ENCODE peak calls at places on chromosome 18, in four cellular contexts. K, W, U and E are unnamed samples.

GRCh38 chr18:8549254-8549653 is 60.0 kb upstream of the RAB12 start:
- DNase-seq in W (no peak), U (no peak), K (no peak), E (no peak)

GRCh38 chr18:74598350-74599001 is 806 bp downstream of the ZNF407 start:
- DNase-seq in W (peak), U (peak), K (peak), E (peak)

GRCh38 chr18:72762505-72763122 is 105.2 kb downstream of the NETO1 start:
- DNase-seq in W (peak), K (no peak), U (peak), E (no peak)

GRCh38 chr18:45006934-45007333 is 326.2 kb downstream of the SETBP1 start:
- DNase-seq in U (no peak), K (no peak), W (peak), E (no peak)

GRCh38 chr18:2409906-2410305 is 161.4 kb downstream of the METTL4 start:
- DNase-seq in W (no peak), K (no peak), U (no peak), E (no peak)

GRCh38 chr18:34738173-34738894 is 28.2 kb downstream of the DTNA start:
- DNase-seq in U (peak), K (no peak), W (no peak), E (no peak)

GRCh38 chr18:34661464-34662087 is 48.5 kb upstream of the DTNA start:
- DNase-seq in W (peak), U (peak), K (no peak), E (peak)

GRCh38 chr18:58661423-58661822 is 9.8 kb upstream of the MALT1 start:
- DNase-seq in K (peak), U (peak), W (peak), E (no peak)

GRCh38 chr18:8865934-8866333 is 160.6 kb downstream of the MTCL1 start:
- DNase-seq in W (no peak), U (peak), K (no peak), E (no peak)

GRCh38 chr18:1784113-1784512 is 787.2 kb downstream of the METTL4 start:
- DNase-seq in U (peak), K (no peak), W (no peak), E (peak)

GRCh38 chr18:3982541-3982940 is 472.6 kb downstream of the DLGAP1 start:
- DNase-seq in K (no peak), U (no peak), W (peak), E (no peak)

GRCh38 chr18:33699372-33699771 is 121.4 kb downstream of the ASXL3 start:
- DNase-seq in K (no peak), W (no peak), U (no peak), E (no peak)

GRCh38 chr18:58269931-58270330 is 225.9 kb downstream of the NEDD4L start:
- DNase-seq in U (no peak), K (no peak), W (no peak), E (no peak)

GRCh38 chr18:31206787-31207381 is 44.2 kb upstream of the DSC1 start:
- DNase-seq in U (peak), W (peak), K (peak), E (peak)

GRCh38 chr18:10116574-10116973 is 202.8 kb downstream of the VAPA start:
- DNase-seq in K (no peak), U (no peak), W (no peak), E (no peak)

GRCh38 chr18:9614401-9615279 is at the start of gene PPP4R1:
- DNase-seq in K (peak), W (peak), U (peak), E (peak)

GRCh38 chr18:13289501-13290205 is 71.1 kb downstream of the LDLRAD4 start:
- DNase-seq in K (no peak), U (no peak), W (no peak), E (no peak)

GRCh38 chr18:54119524-54120019 is 104.9 kb downstream of the MBD2 start:
- DNase-seq in U (peak), K (peak), W (peak), E (peak)

GRCh38 chr18:76391746-76392145 is 103.3 kb downstream of the ZNF516 start:
- DNase-seq in K (no peak), W (no peak), U (no peak), E (no peak)

GRCh38 chr18:58180738-58181353 is 136.8 kb downstream of the NEDD4L start:
- DNase-seq in U (peak), K (peak), W (peak), E (no peak)

GRCh38 chr18:57497372-57498294 is 62.5 kb downstream of the ONECUT2 start:
- DNase-seq in K (no peak), W (peak), U (no peak), E (no peak)

GRCh38 chr18:5630057-5630765 is 86.4 kb upstream of the EPB41L3 start:
- DNase-seq in K (peak), W (peak), U (peak), E (peak)

GRCh38 chr18:6752200-6752873 is 22.8 kb downstream of the ARHGAP28 start:
- DNase-seq in W (peak), U (peak), K (no peak), E (peak)

GRCh38 chr18:8800445-8800844 is 95.1 kb downstream of the MTCL1 start:
- DNase-seq in W (peak), U (peak), K (no peak), E (peak)

GRCh38 chr18:62939433-62939832 is 224.1 kb downstream of the PHLPP1 start:
- DNase-seq in K (no peak), W (no peak), U (no peak), E (no peak)

GRCh38 chr18:54279477-54280205 is 10.3 kb downstream of the POLI start:
- DNase-seq in K (no peak), W (no peak), U (no peak), E (no peak)

GRCh38 chr18:9103488-9103887 is 989 bp downstream of the NDUFV2 start:
- DNase-seq in W (peak), K (no peak), U (peak), E (no peak)

GRCh38 chr18:14092625-14093361 is 39.4 kb downstream of the ZNF519 start:
- DNase-seq in U (no peak), K (no peak), W (no peak), E (no peak)

GRCh38 chr18:73240899-73241298 is 373.1 kb upstream of the NETO1 start:
- DNase-seq in U (peak), K (no peak), W (no peak), E (no peak)

GRCh38 chr18:74005320-74006110 is 142.1 kb downstream of the FBXO15 start:
- DNase-seq in K (no peak), W (no peak), U (no peak), E (no peak)

GRCh38 chr18:80034852-80035406 is 695 bp downstream of the RBFA start:
- DNase-seq in U (no peak), W (no peak), K (no peak), E (no peak)

GRCh38 chr18:25353080-25353479 is 1.1 kb upstream of the ZNF521 start:
- DNase-seq in U (no peak), K (no peak), W (no peak), E (no peak)

GRCh38 chr18:25109484-25109883 is 242.5 kb downstream of the ZNF521 start:
- DNase-seq in K (no peak), U (no peak), W (peak), E (no peak)

GRCh38 chr18:64987096-64987495 is 763.7 kb upstream of the CDH7 start:
- DNase-seq in U (no peak), K (no peak), W (no peak), E (no peak)

GRCh38 chr18:69936191-69936558 is 11.5 kb downstream of the CD226 start:
- DNase-seq in U (no peak), W (no peak), K (no peak), E (no peak)

GRCh38 chr18:60292186-60292585 is 80.4 kb downstream of the MC4R start:
- DNase-seq in W (no peak), K (no peak), U (no peak), E (no peak)

DNA sequence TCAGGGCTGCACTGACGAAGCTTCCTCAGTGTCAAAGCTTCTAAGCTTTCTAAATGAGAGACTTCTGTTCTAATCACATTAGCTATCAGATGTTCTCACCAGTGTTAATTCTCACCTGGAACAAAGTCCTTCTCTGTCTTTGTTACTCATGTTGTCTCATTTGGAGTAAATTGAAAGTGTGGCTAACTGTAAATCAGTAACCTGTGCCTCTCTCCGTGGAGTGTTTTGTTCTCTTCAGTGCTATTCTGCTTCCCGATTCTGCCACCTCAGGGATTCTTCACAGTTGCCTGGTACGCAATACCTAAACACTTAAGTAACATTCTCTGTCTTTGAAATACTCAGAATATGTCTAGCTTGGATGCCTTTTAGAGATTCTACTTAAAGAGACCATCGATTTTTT is 76.8 kb downstream of the MC4R start:
- DNase-seq in K (no peak), U (peak), W (no peak), E (no peak)
- H4K5ac ChIP-seq in K (no peak), U (no peak), W (no peak), E (no peak)

GRCh38 chr18:37210781-37211180 is 354.8 kb downstream of the CELF4 start:
- DNase-seq in K (no peak), U (peak), W (no peak), E (no peak)
- H4K5ac ChIP-seq in K (no peak), U (no peak), W (no peak), E (no peak)

DNA sequence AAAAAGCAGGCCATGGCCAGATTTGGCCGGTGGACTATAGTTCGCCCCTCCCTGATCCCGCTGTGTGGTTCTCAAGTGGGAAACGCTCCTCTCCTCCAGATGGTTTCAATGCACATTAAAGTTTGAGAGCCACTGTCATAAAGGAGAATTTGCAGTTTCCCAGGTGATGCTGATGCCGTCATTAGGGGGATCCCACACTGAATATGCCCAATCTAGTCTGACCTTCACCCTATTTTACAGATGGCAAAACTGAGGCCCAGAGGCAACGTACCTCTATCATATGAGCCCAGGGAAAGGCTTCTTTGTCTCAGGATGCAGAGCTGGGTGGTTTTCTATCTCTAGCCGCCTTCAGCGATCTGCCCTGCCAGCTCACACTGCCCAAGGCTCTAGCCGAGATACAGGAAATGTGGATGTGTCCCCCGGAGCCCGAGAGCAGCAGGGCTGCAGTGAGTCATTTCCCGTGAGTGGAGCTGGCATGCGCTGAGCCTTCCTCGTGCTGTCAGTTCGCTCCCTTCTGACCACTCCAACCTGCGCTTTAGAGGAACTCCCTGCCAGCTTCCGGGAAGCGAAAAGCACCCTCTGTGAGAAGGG is 116.2 kb downstream of the SMAD7 start:
- DNase-seq in U (peak), W (peak), K (no peak), E (peak)
- H4K5ac ChIP-seq in U (no peak), W (peak), K (no peak), E (no peak)

GRCh38 chr18:12239426-12239825 is 14.7 kb upstream of the CIDEA start:
- DNase-seq in U (no peak), W (peak), K (peak), E (no peak)
- H4K5ac ChIP-seq in U (no peak), W (no peak), K (no peak), E (no peak)

GRCh38 chr18:46829947-46830346 is 73.1 kb upstream of the ST8SIA5 start:
- DNase-seq in K (no peak), W (no peak), U (peak), E (no peak)
- H4K5ac ChIP-seq in K (no peak), W (no peak), U (no peak), E (no peak)

GRCh38 chr18:52310651-52311050 is 29.3 kb upstream of the DCC start:
- DNase-seq in U (peak), K (no peak), W (no peak), E (no peak)
- H4K5ac ChIP-seq in U (no peak), K (no peak), W (no peak), E (no peak)

GRCh38 chr18:11237066-11237465 is 87.7 kb upstream of the PIEZO2 start:
- DNase-seq in W (no peak), U (no peak), K (no peak), E (no peak)

DNA sequence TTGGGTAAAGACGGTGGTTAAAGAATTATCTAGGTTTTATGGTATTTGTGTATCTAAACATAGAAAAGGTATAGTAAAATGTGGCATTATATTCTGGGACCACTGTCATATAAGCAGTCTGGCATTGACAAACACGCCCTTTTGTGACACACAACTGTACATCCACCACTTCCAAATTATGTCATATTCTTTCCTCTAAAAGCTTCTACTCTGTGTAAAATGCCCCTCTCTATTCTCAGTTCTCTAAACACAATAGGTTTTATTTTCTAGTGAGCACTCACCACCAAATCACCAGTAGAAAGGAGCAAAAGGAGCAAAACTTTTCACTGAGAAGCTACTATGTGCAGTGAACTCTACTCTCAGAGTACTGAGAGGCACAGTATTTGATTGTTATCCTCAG is 88.1 kb upstream of the PIEZO2 start:
- DNase-seq in U (no peak), W (no peak), K (no peak), E (no peak)
- H4K5ac ChIP-seq in U (no peak), W (no peak), K (no peak), E (no peak)

GRCh38 chr18:78980777-78981651 is 1.4 kb downstream of the SALL3 start:
- DNase-seq in K (no peak), U (peak), W (no peak), E (no peak)
- H4K5ac ChIP-seq in K (peak), U (no peak), W (no peak), E (no peak)

DNA sequence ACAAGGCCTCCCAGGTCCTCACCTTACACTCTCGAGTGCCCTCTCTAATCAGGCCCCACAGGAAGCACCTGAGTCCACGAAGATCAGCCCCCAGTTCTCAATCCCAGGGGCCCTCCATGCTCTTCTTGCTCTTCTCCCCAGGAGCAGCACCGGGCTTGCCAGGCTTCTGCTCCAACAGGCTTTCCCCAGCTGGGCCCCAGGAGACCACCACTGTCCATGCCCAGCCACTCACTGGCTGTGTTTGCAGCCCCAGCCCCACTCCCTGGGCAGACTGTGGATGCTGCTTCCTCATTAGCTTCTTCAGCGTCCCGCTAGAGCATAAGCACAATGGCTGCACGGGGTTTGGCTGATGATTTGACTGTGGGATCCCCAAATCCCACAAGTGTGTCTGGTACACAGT is 781.9 kb downstream of the GALR1 start:
- DNase-seq in K (no peak), W (no peak), U (no peak), E (no peak)
- H4K5ac ChIP-seq in K (no peak), W (no peak), U (no peak), E (no peak)

GRCh38 chr18:41905786-41906527 is 49.1 kb upstream of the PIK3C3 start:
- DNase-seq in K (no peak), U (peak), W (no peak), E (no peak)
- H4K5ac ChIP-seq in K (no peak), U (no peak), W (no peak), E (no peak)